ENCODE peak calls at places on chromosome 15, in four cellular contexts. H, B, F and K are unnamed samples. For H3K4me1, the result is how much of the 10 kb centered on the place peaks cover.

GRCh38 chr15:85785887-85786777 is 8.6 kb downstream of the KLHL25 start:
- DNase-seq in H (no peak), B (no peak), F (no peak), K (no peak)

GRCh38 chr15:43243246-43243645 is 22.4 kb upstream of the EPB42 start:
- DNase-seq in H (no peak), B (no peak), F (no peak), K (no peak)

GRCh38 chr15:74776851-74777768 is 4.8 kb upstream of the CSK start:
- DNase-seq in H (no peak), B (no peak), F (peak), K (peak)

GRCh38 chr15:84961707-84962106 is 19.9 kb upstream of the PDE8A start:
- DNase-seq in H (no peak), B (no peak), F (no peak), K (no peak)

GRCh38 chr15:100939786-100940185 is 20.6 kb downstream of the LRRK1 start:
- DNase-seq in H (no peak), B (no peak), F (no peak), K (no peak)

GRCh38 chr15:70030851-70031645 is 66.7 kb downstream of the TLE3 start:
- DNase-seq in H (peak), B (no peak), F (no peak), K (no peak)

GRCh38 chr15:80386151-80386550 is 18.0 kb upstream of the ARNT2 start:
- DNase-seq in H (no peak), B (no peak), F (no peak), K (peak)

GRCh38 chr15:96321422-96322391 is 8.8 kb upstream of the NR2F2 start:
- DNase-seq in H (peak), B (peak), F (peak), K (no peak)

GRCh38 chr15:98649621-98649995 is 1.3 kb downstream of the IGF1R start:
- DNase-seq in H (peak), B (peak), F (peak), K (peak)

GRCh38 chr15:73781038-73781925 is 28.1 kb upstream of the INSYN1 start:
- DNase-seq in H (no peak), B (no peak), F (no peak), K (peak)

GRCh38 chr15:97319316-97319715 is 641.2 kb upstream of the ARRDC4 start:
- DNase-seq in H (no peak), B (no peak), F (no peak), K (no peak)

GRCh38 chr15:75785771-75786563 is 57.3 kb upstream of the UBE2Q2 start:
- DNase-seq in H (peak), B (no peak), F (peak), K (no peak)

GRCh38 chr15:35680951-35681350 is 135.0 kb upstream of the DPH6 start:
- DNase-seq in H (no peak), B (no peak), F (no peak), K (no peak)

GRCh38 chr15:33314115-33314514 is 3.3 kb downstream of the RYR3 start:
- DNase-seq in H (no peak), B (no peak), F (no peak), K (no peak)

GRCh38 chr15:89003865-89004725 is 84.2 kb upstream of the ABHD2 start:
- DNase-seq in H (no peak), B (no peak), F (peak), K (peak)

GRCh38 chr15:29044506-29044905 is 158.7 kb downstream of the APBA2 start:
- DNase-seq in H (no peak), B (no peak), F (no peak), K (no peak)

GRCh38 chr15:84835661-84836384 is 18.7 kb downstream of the ALPK3 start:
- DNase-seq in H (no peak), B (no peak), F (no peak), K (no peak)

GRCh38 chr15:73597036-73597638 is 36.1 kb downstream of the NPTN start:
- DNase-seq in H (no peak), B (no peak), F (no peak), K (no peak)

GRCh38 chr15:52228928-52229327 is 37.7 kb upstream of the GNB5 start:
- DNase-seq in H (no peak), B (peak), F (peak), K (peak)

GRCh38 chr15:79923068-79923514 is 26.3 kb upstream of the MTHFS start:
- DNase-seq in H (peak), B (peak), F (peak), K (peak)

GRCh38 chr15:73897441-73898261 is 24.3 kb downstream of the TBC1D21 start:
- DNase-seq in H (no peak), B (peak), F (peak), K (peak)

GRCh38 chr15:88243895-88244787 is 12.4 kb downstream of the NTRK3 start:
- DNase-seq in H (no peak), B (no peak), F (peak), K (peak)

GRCh38 chr15:81897011-81897677 is 148.7 kb downstream of the MEX3B start:
- DNase-seq in H (peak), B (no peak), F (no peak), K (no peak)

GRCh38 chr15:67701669-67702068 is 123.6 kb upstream of the SKOR1 start:
- DNase-seq in H (no peak), B (no peak), F (no peak), K (no peak)

GRCh38 chr15:68608206-68608843 is 29.5 kb downstream of the CORO2B start:
- DNase-seq in H (peak), B (no peak), F (no peak), K (no peak)

GRCh38 chr15:25937796-25938195 is 74.7 kb upstream of the ATP10A start:
- DNase-seq in H (no peak), B (no peak), F (no peak), K (no peak)

GRCh38 chr15:76185716-76186115 is 125.6 kb downstream of the ETFA start:
- DNase-seq in H (no peak), B (peak), F (peak), K (peak)

GRCh38 chr15:95848126-95848525 is 482.4 kb upstream of the NR2F2 start:
- DNase-seq in H (no peak), B (no peak), F (no peak), K (no peak)

GRCh38 chr15:88258021-88258641 is 1.6 kb upstream of the NTRK3 start:
- DNase-seq in H (no peak), B (no peak), F (peak), K (peak)

GRCh38 chr15:92848852-92849598 is 51.1 kb upstream of the CHD2 start:
- DNase-seq in H (no peak), B (no peak), F (no peak), K (peak)

GRCh38 chr15:77983708-77984445 is 93.6 kb downstream of the TBC1D2B start:
- DNase-seq in H (peak), B (no peak), F (no peak), K (peak)
- H3K4me1 ChIP-seq in H (under half), B (under half), F (under half), K (under half)

GRCh38 chr15:56923174-56923579 is 4.7 kb downstream of the TCF12 start:
- DNase-seq in H (no peak), B (no peak), F (no peak), K (no peak)
- H3K4me1 ChIP-seq in H (half or more), B (under half), F (half or more), K (under half)

DNA sequence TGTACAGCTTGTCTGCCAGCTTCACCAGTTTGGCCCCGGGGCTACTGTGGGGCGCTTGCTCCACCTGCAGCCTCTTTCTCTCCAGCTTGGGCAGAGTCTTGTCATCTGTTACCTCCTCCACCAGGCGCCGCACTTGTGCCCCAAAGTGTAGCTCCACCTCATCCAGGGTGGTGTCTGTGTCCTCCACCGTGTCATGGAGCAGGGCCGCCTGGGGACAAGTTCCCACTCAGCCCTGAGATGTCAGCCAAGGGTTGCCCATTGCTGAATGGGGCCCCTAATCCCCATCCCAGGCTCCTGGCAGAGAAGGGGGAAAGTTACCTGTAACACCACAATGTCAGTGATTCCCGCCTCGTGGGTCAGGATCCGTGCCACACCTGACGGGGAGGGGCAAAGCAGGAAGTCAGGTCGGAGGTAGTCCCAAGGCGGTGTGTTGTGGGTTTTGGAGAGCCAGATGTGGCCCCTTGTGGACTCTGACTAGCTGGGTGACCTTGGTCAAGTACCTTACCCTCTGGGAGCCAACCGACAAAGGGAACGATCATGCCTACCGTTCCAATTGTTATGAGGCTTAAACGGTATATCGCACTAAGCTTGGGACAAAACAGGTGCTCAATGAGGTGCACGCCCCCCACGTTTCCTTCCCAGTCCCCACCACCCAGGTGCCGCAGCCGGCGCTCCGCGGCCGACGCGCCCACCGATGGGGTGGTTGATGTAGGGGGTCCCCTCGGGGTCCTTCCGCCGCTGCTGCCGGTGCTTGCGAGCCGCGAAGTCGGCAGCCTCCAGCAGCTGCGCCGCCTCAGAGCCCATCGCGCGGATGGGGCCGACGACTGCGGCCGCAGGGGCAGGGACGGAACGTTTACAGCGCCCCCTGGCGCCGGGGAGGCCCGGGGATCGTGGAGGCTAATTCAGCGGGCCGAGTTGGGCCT is at the start of gene HDDC3:
- DNase-seq in H (peak), B (peak), F (peak), K (peak)
- H3K4me1 ChIP-seq in H (half or more), B (under half), F (under half), K (under half)

DNA sequence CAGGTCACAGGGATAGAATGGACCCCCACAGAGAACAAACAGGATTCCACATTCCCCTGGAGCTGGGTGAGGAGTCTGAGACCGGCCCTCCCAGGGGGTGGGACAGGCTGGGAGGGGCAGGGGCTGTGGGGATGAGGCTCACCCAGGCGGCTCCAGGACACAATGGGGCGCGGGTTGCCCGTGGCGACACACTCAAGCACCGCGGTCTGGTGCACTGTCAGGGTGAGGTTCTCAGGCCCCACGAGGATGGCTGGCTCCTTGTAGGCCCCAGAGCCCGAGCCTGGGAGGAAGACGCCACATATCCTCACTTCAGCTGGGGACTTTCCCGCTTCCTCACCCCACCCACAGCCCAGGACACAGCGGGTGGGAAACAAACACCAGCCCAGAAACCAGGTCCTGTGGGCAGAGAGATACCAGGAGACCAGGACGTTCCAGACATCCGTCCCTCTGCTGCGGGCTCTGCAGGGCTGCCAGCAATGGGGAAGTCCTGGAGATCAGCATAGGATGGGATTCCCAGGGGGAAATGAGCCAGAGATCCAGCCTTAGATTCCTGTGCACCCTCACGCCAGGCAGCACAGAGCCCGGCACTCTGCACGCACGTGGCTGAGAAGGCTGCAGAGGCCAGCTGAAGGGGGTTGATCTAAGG is 30.2 kb downstream of the RNU5B-1 start:
- DNase-seq in H (no peak), B (no peak), F (no peak), K (no peak)
- H3K4me1 ChIP-seq in H (under half), B (under half), F (under half), K (under half)

DNA sequence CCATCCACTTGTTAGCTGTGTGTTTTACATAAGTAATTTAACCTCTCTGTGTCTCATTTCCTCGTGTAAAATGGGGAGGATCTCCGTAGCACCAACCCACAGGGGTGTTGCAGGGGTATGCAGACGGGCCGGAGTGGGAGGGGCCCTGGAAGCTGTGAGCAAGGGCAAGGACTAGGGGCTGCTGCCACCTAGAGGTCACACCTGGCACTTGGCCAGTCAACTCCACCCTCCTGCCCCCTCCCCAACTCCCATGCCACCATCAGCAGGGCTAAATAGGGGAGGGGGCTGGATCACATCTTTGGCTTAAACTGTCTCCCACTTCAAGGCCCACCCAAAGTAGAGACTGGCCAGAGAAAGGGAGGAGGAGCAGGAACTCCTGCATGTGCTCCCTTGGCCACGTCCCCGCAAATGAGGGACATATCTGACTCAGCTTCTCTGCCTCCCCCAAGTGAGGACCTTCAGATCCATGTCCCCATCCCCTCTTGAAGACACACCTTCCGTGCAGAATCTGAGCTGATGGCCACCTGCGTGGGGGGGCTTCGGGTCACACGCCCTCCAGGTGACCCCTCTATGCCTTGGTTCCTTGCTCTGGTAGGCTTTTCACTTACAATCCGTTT is 2.6 kb downstream of the CCDC9B start:
- DNase-seq in H (peak), B (peak), F (peak), K (peak)
- H3K4me1 ChIP-seq in H (half or more), B (half or more), F (half or more), K (half or more)

GRCh38 chr15:41795996-41796395 is 21.7 kb downstream of the MAPKBP1 start:
- DNase-seq in H (no peak), B (no peak), F (no peak), K (no peak)

GRCh38 chr15:41791970-41792637 is 17.8 kb downstream of the MAPKBP1 start:
- DNase-seq in H (no peak), B (no peak), F (peak), K (peak)

GRCh38 chr15:41796457-41796856 is 22.2 kb downstream of the MAPKBP1 start:
- DNase-seq in H (no peak), B (no peak), F (peak), K (no peak)

GRCh38 chr15:41791547-41791937 is 17.3 kb downstream of the MAPKBP1 start:
- DNase-seq in H (no peak), B (no peak), F (no peak), K (no peak)

GRCh38 chr15:41794081-41794480 is 19.8 kb downstream of the MAPKBP1 start:
- DNase-seq in H (no peak), B (no peak), F (no peak), K (no peak)
- H3K4me1 ChIP-seq in H (under half), B (half or more), F (half or more), K (under half)

DNA sequence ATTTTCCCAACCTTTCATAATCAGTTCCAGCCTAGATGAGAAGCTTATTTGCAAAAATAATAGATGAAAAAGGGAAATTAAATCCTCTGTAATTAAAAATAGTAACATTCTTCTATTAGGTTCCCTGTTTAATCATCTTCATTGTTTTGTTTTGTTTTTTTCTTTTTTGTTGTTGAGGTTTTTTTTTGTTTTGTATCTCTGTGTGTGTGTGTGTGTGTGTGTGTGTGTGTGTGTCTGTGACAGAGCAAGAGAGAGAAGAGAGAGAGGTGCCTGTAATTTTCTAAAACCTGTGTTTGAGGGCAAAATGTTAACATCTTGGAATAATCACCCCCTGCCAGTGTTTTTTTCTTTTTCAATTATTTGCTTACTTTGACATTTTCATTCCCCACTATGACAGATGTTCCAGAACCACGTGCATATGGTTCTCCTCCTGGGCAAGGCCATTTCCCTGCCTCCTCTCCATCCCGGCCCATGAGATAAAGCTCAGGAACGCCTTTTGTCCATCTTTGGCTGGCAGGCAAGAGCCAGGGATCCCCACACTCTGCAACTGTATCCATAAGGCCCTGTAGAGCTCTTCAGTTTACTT is 121.8 kb upstream of the NR2E3 start:
- DNase-seq in H (no peak), B (no peak), F (no peak), K (no peak)
- H3K4me1 ChIP-seq in H (under half), B (under half), F (under half), K (half or more)